ENCODE peak calls at places on chromosomes 11 and 22, in six cellular contexts. X is cardiac muscle cell, C is heart left ventricle, D is ovary, S is coronary artery, H is colonic mucosa. I is an unnamed sample.

GRCh38 chr11:117855452-117855851 is 21.0 kb downstream of the FXYD6 start:
- DNase-seq in H (no peak), D (peak), S (peak), C (peak), X (no peak), I (no peak)

GRCh38 chr11:102798012-102798746 is at the start of gene MMP1:
- DNase-seq in X (peak), D (no peak), H (no peak), S (no peak), C (no peak), I (no peak)

GRCh38 chr11:12211331-12212065 is 101.1 kb downstream of the MICAL2 start:
- DNase-seq in D (no peak), X (no peak), C (no peak), S (no peak), H (no peak), I (no peak)

GRCh38 chr11:12827369-12827768 is 153.1 kb downstream of the TEAD1 start:
- DNase-seq in S (no peak), D (no peak), H (no peak), X (no peak), C (no peak), I (no peak)

GRCh38 chr11:6757373-6757967 is 14.3 kb downstream of the OR2AG2 start:
- DNase-seq in C (peak), X (peak), H (peak), S (no peak), D (peak), I (peak)

GRCh38 chr22:49396817-49397216 is 430.9 kb downstream of the BRD1 start:
- DNase-seq in C (no peak), D (no peak), S (no peak), H (no peak), X (no peak), I (no peak)

GRCh38 chr22:37244114-37244921 is at the start of gene RAC2:
- DNase-seq in X (peak), S (no peak), H (peak), D (no peak), C (peak), I (peak)

GRCh38 chr11:124591430-124591829 is 19.8 kb upstream of the PANX3 start:
- DNase-seq in X (no peak), S (no peak), H (no peak), D (no peak), C (no peak), I (no peak)

GRCh38 chr11:130213143-130213978 is 53.8 kb downstream of the ST14 start:
- DNase-seq in X (peak), H (peak), D (peak), S (peak), C (peak), I (peak)

GRCh38 chr11:36532908-36533601 is 23.0 kb upstream of the TRAF6 start:
- DNase-seq in H (no peak), X (peak), D (no peak), C (no peak), S (no peak), I (no peak)

GRCh38 chr11:74743640-74744039 is 5.0 kb upstream of the RNF169 start:
- DNase-seq in X (no peak), S (no peak), H (no peak), D (no peak), C (no peak), I (no peak)

GRCh38 chr22:30008401-30008800 is 71.9 kb upstream of the HORMAD2 start:
- DNase-seq in S (no peak), X (no peak), C (no peak), D (no peak), H (no peak), I (no peak)

GRCh38 chr11:1756791-1757771 is 6.6 kb downstream of the CTSD start:
- DNase-seq in X (no peak), H (no peak), S (no peak), D (no peak), C (no peak), I (no peak)

GRCh38 chr11:24163146-24163545 is 333.7 kb upstream of the LUZP2 start:
- DNase-seq in H (no peak), S (no peak), X (no peak), C (no peak), D (no peak), I (no peak)

GRCh38 chr11:61627831-61628753 is 47.2 kb upstream of the SYT7 start:
- DNase-seq in X (peak), H (peak), C (peak), S (no peak), D (peak), I (peak)

GRCh38 chr22:41369837-41370236 is 11.9 kb upstream of the TEF start:
- DNase-seq in S (no peak), X (no peak), D (no peak), C (no peak), H (no peak), I (no peak)

GRCh38 chr11:94151311-94151710 is 22.7 kb downstream of the PANX1 start:
- DNase-seq in C (no peak), X (no peak), H (no peak), S (no peak), D (no peak), I (no peak)

GRCh38 chr11:67434395-67434881 is 3.0 kb downstream of the PTPRCAP start:
- DNase-seq in S (no peak), D (no peak), H (no peak), C (no peak), X (no peak), I (no peak)

GRCh38 chr11:6022954-6023353 is 7.6 kb downstream of the OR56A1 start:
- DNase-seq in H (no peak), X (peak), C (peak), S (no peak), D (no peak), I (no peak)

GRCh38 chr11:46353706-46354105 is 6.4 kb downstream of the DGKZ start:
- DNase-seq in S (no peak), X (peak), D (no peak), C (no peak), H (no peak), I (no peak)

GRCh38 chr22:27715078-27715477 is 86.5 kb downstream of the MN1 start:
- DNase-seq in X (no peak), H (no peak), C (no peak), S (no peak), D (no peak), I (peak)

DNA sequence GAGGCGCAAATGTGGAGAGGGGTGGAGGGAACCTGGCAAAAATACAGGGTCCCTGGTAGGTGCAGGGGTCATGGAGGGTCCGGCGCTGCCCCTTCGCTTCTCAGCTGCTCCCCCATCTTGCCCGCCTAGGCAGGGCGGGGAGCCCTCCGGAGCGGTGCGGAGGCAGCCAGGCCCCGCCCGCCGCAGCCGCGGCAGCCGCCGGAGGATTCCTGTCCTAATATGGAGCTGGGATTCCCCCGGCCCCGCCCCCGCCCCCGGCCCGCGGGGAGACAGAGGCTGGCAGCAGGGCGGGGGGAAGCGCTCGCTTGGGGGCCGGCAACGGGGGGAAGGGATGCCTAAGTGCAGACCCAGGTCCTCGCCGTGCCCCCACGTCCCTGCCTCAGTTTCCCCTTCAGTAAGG is 1.0 kb upstream of the NPAS4 start:
- DNase-seq in S (no peak), D (no peak), C (no peak), H (no peak), X (no peak), I (no peak)
- H3K4me3 ChIP-seq in S (peak), D (no peak), C (no peak), H (no peak), X (peak), I (no peak)

GRCh38 chr11:554824-555499 is 5.6 kb downstream of the LMNTD2 start:
- DNase-seq in D (no peak), X (peak), H (peak), S (no peak), C (peak), I (no peak)
- H3K4me3 ChIP-seq in D (peak), X (peak), H (peak), S (peak), C (peak), I (peak)

GRCh38 chr11:114479331-114479730 is 40.1 kb downstream of the REXO2 start:
- DNase-seq in S (no peak), D (no peak), X (no peak), H (no peak), C (no peak), I (no peak)
- H3K4me3 ChIP-seq in S (no peak), D (no peak), X (no peak), H (no peak), C (no peak), I (no peak)

GRCh38 chr22:45896961-45897538 is 79.9 kb downstream of the WNT7B start:
- DNase-seq in S (no peak), H (no peak), D (no peak), X (no peak), C (no peak), I (no peak)
- H3K4me3 ChIP-seq in S (no peak), H (no peak), D (no peak), X (no peak), C (no peak), I (no peak)

DNA sequence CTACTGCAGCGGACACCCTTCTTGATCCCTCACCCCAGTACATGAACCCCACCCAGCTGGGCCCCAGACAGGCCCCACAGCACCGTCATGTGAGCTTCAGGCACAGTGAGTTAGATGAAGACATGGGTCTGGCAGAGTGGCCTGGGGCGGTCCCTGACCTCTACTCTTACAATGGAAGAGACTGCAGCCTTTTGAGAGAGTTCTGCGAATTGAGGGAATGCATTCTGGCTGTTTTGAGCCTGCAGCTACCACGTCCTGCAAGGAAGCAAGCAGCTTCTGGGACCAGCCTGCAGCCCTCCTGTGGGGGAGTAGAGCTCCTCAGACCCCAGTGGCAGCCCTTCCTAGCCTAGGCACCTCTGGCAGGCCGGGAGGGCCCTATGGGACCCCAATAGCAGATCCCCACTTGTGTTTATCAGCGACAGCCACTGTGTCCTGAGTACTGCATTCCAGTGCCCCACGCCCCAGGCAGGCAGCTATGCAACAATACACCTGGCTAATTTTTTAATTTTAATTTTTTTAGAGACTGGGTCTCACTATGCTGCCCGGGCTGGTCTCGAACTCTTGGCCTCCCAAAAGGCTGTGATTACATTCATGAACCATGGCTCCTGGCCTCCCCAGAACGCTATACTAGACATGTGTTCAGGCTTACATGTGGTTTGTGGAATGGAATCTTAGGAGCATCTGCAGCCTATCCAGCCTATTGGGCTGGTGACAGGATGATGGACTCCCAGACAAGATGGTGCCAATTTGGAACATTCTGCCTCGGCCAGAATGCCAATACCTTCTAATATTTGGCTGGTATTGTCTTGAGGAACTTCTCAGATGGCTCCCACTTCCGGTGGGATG is 705 bp upstream of the SLC7A4 start:
- DNase-seq in S (no peak), D (no peak), H (no peak), X (no peak), C (no peak), I (no peak)
- H3K4me3 ChIP-seq in S (peak), D (no peak), H (no peak), X (no peak), C (peak), I (no peak)